ENCODE peak calls at places on chromosomes 12 and 14, in ten cellular contexts. D, F, S, H, Z, I, T, N, O and W are unnamed samples.

GRCh38 chr12:7009512-7009911 is 8.8 kb downstream of the LPCAT3 start:
- DNase-seq in D (no peak), F (no peak), S (no peak), H (no peak), Z (no peak), I (no peak), T (no peak), N (no peak), O (no peak), W (no peak)

GRCh38 chr14:39267592-39268112 is 33.9 kb downstream of the MIA2 start:
- DNase-seq in D (peak; percentile 38), F (no peak), S (no peak), H (no peak), Z (peak; percentile 31), I (peak; percentile 42), T (no peak), N (no peak), O (no peak), W (peak; percentile 45)

GRCh38 chr12:126219654-126220279 is 1154.5 kb downstream of the AACS start:
- DNase-seq in D (no peak), F (no peak), S (no peak), H (peak; percentile 35), Z (no peak), I (no peak), T (no peak), N (no peak), O (no peak), W (no peak)

GRCh38 chr14:91244501-91244901 is at the start of gene GPR68:
- DNase-seq in D (peak; percentile 64), F (peak; percentile 85), S (no peak), H (peak; percentile 50), Z (no peak), I (peak; percentile 56), T (peak; percentile 93), N (peak; percentile 62), O (peak; percentile 58), W (peak; percentile 35)

GRCh38 chr12:10540776-10541205 is 35.1 kb downstream of the EIF2S3B start:
- DNase-seq in D (peak; percentile 32), F (no peak), S (no peak), H (peak; percentile 86), Z (peak; percentile 21), I (no peak), T (no peak), N (peak; percentile 13), O (no peak), W (peak; percentile 86)

GRCh38 chr12:49671051-49671765 is 36.0 kb downstream of the FMNL3 start:
- DNase-seq in D (no peak), F (no peak), S (peak; percentile 63), H (no peak), Z (no peak), I (no peak), T (no peak), N (peak; percentile 43), O (no peak), W (no peak)

GRCh38 chr12:109731806-109732205 is 18.2 kb downstream of the FAM222A start:
- DNase-seq in D (no peak), F (no peak), S (no peak), H (no peak), Z (no peak), I (no peak), T (peak; percentile 60), N (no peak), O (peak; percentile 1), W (no peak)

GRCh38 chr14:73712540-73713141 is 1.5 kb downstream of the PNMA1 start:
- DNase-seq in D (peak; percentile 48), F (no peak), S (no peak), H (peak; percentile 25), Z (peak; percentile 28), I (peak; percentile 24), T (no peak), N (peak; percentile 45), O (no peak), W (no peak)

GRCh38 chr14:91374897-91375747 is 42.5 kb downstream of the CCDC88C start:
- DNase-seq in D (no peak), F (peak; percentile 38), S (peak; percentile 30), H (no peak), Z (no peak), I (peak; percentile 88), T (no peak), N (no peak), O (no peak), W (no peak)

GRCh38 chr14:43359317-43359716 is 1147.8 kb downstream of the FSCB start:
- DNase-seq in D (no peak), F (no peak), S (no peak), H (no peak), Z (no peak), I (no peak), T (no peak), N (no peak), O (no peak), W (no peak)

GRCh38 chr14:21978184-21978998 is 304.8 kb upstream of the OR4E1 start:
- DNase-seq in D (peak; percentile 8), F (no peak), S (peak; percentile 28), H (peak; percentile 15), Z (peak; percentile 45), I (no peak), T (no peak), N (peak; percentile 53), O (no peak), W (peak; percentile 53)